ENCODE peak calls at places on chromosome 19, in five cellular contexts. One of them, this sample, is unnamed.

GRCh38 chr19:19420570-19421301 is 15.3 kb downstream of the GATAD2A start:
- DNase-seq in breast epithelium: no peak
- DNase-seq in activated naive CD4-positive, alpha-beta T cell treated with Interleukin-2 at 50 U/mL for 16 hours: peak
- DNase-seq in AG04449: no peak
- DNase-seq in cardiac fibroblast: no peak
- DNase-seq in this sample: no peak

GRCh38 chr19:38702278-38702677 is 42.0 kb downstream of the CAPN12 start:
- DNase-seq in activated naive CD4-positive, alpha-beta T cell treated with Interleukin-2 at 50 U/mL for 16 hours: no peak
- DNase-seq in cardiac fibroblast: no peak
- DNase-seq in AG04449: no peak
- DNase-seq in breast epithelium: no peak
- DNase-seq in this sample: no peak

GRCh38 chr19:34316741-34317241 is 48.2 kb upstream of the GPI start:
- DNase-seq in AG04449: no peak
- DNase-seq in breast epithelium: no peak
- DNase-seq in activated naive CD4-positive, alpha-beta T cell treated with Interleukin-2 at 50 U/mL for 16 hours: no peak
- DNase-seq in cardiac fibroblast: peak
- DNase-seq in this sample: peak

GRCh38 chr19:46404039-46404883 is 9.1 kb downstream of the CCDC8 start:
- DNase-seq in cardiac fibroblast: peak
- DNase-seq in activated naive CD4-positive, alpha-beta T cell treated with Interleukin-2 at 50 U/mL for 16 hours: no peak
- DNase-seq in AG04449: no peak
- DNase-seq in breast epithelium: no peak
- DNase-seq in this sample: peak

GRCh38 chr19:45402469-45403070 is 2.3 kb downstream of the PPP1R13L start:
- DNase-seq in activated naive CD4-positive, alpha-beta T cell treated with Interleukin-2 at 50 U/mL for 16 hours: peak
- DNase-seq in cardiac fibroblast: peak
- DNase-seq in AG04449: no peak
- DNase-seq in breast epithelium: peak
- DNase-seq in this sample: no peak

GRCh38 chr19:13574933-13575332 is 68.7 kb upstream of the CACNA1A start:
- DNase-seq in activated naive CD4-positive, alpha-beta T cell treated with Interleukin-2 at 50 U/mL for 16 hours: no peak
- DNase-seq in AG04449: no peak
- DNase-seq in cardiac fibroblast: no peak
- DNase-seq in breast epithelium: no peak
- DNase-seq in this sample: no peak

GRCh38 chr19:10461047-10461949 is 41.0 kb downstream of the PDE4A start:
- DNase-seq in breast epithelium: peak
- DNase-seq in AG04449: no peak
- DNase-seq in cardiac fibroblast: peak
- DNase-seq in activated naive CD4-positive, alpha-beta T cell treated with Interleukin-2 at 50 U/mL for 16 hours: peak
- DNase-seq in this sample: peak

GRCh38 chr19:33098023-33098652 is 17.2 kb downstream of the GPATCH1 start:
- DNase-seq in AG04449: no peak
- DNase-seq in cardiac fibroblast: no peak
- DNase-seq in activated naive CD4-positive, alpha-beta T cell treated with Interleukin-2 at 50 U/mL for 16 hours: no peak
- DNase-seq in breast epithelium: no peak
- DNase-seq in this sample: no peak

GRCh38 chr19:18086590-18087138 is at the start of gene IL12RB1:
- DNase-seq in activated naive CD4-positive, alpha-beta T cell treated with Interleukin-2 at 50 U/mL for 16 hours: peak
- DNase-seq in AG04449: no peak
- DNase-seq in breast epithelium: no peak
- DNase-seq in cardiac fibroblast: no peak
- DNase-seq in this sample: no peak

GRCh38 chr19:38665950-38666661 is 18.7 kb downstream of the ACTN4 start:
- DNase-seq in AG04449: no peak
- DNase-seq in breast epithelium: peak
- DNase-seq in activated naive CD4-positive, alpha-beta T cell treated with Interleukin-2 at 50 U/mL for 16 hours: no peak
- DNase-seq in cardiac fibroblast: peak
- DNase-seq in this sample: peak

GRCh38 chr19:48552406-48553322 is 692 bp downstream of the SULT2B1 start:
- DNase-seq in AG04449: no peak
- DNase-seq in cardiac fibroblast: no peak
- DNase-seq in activated naive CD4-positive, alpha-beta T cell treated with Interleukin-2 at 50 U/mL for 16 hours: no peak
- DNase-seq in breast epithelium: no peak
- DNase-seq in this sample: peak

GRCh38 chr19:27750697-27751391 is 1462.1 kb downstream of the UQCRFS1 start:
- DNase-seq in breast epithelium: no peak
- DNase-seq in activated naive CD4-positive, alpha-beta T cell treated with Interleukin-2 at 50 U/mL for 16 hours: no peak
- DNase-seq in cardiac fibroblast: no peak
- DNase-seq in AG04449: no peak
- DNase-seq in this sample: no peak

GRCh38 chr19:17244618-17245534 is 843 bp downstream of the NR2F6 start:
- DNase-seq in activated naive CD4-positive, alpha-beta T cell treated with Interleukin-2 at 50 U/mL for 16 hours: no peak
- DNase-seq in cardiac fibroblast: no peak
- DNase-seq in breast epithelium: peak
- DNase-seq in AG04449: no peak
- DNase-seq in this sample: no peak

GRCh38 chr19:4687396-4687795 is 17.3 kb upstream of the MYDGF start:
- DNase-seq in cardiac fibroblast: no peak
- DNase-seq in activated naive CD4-positive, alpha-beta T cell treated with Interleukin-2 at 50 U/mL for 16 hours: no peak
- DNase-seq in breast epithelium: no peak
- DNase-seq in AG04449: no peak
- DNase-seq in this sample: no peak

GRCh38 chr19:55173717-55174409 is 6.2 kb downstream of the SYT5 start:
- DNase-seq in AG04449: no peak
- DNase-seq in activated naive CD4-positive, alpha-beta T cell treated with Interleukin-2 at 50 U/mL for 16 hours: peak
- DNase-seq in cardiac fibroblast: peak
- DNase-seq in breast epithelium: no peak
- DNase-seq in this sample: peak

GRCh38 chr19:29545866-29546582 is 20.2 kb downstream of the VSTM2B start:
- DNase-seq in AG04449: no peak
- DNase-seq in cardiac fibroblast: no peak
- DNase-seq in activated naive CD4-positive, alpha-beta T cell treated with Interleukin-2 at 50 U/mL for 16 hours: no peak
- DNase-seq in breast epithelium: peak
- DNase-seq in this sample: no peak

GRCh38 chr19:21750586-21751128 is 16.7 kb downstream of the ZNF100 start:
- DNase-seq in AG04449: no peak
- DNase-seq in breast epithelium: no peak
- DNase-seq in activated naive CD4-positive, alpha-beta T cell treated with Interleukin-2 at 50 U/mL for 16 hours: no peak
- DNase-seq in cardiac fibroblast: no peak
- DNase-seq in this sample: no peak

GRCh38 chr19:939439-939838 is 13.6 kb downstream of the ARID3A start:
- DNase-seq in cardiac fibroblast: no peak
- DNase-seq in AG04449: no peak
- DNase-seq in activated naive CD4-positive, alpha-beta T cell treated with Interleukin-2 at 50 U/mL for 16 hours: no peak
- DNase-seq in breast epithelium: no peak
- DNase-seq in this sample: no peak

GRCh38 chr19:41691268-41691970 is 3.3 kb upstream of the CEACAM7 start:
- DNase-seq in breast epithelium: no peak
- DNase-seq in AG04449: no peak
- DNase-seq in activated naive CD4-positive, alpha-beta T cell treated with Interleukin-2 at 50 U/mL for 16 hours: peak
- DNase-seq in cardiac fibroblast: peak
- DNase-seq in this sample: no peak

GRCh38 chr19:54449701-54450069 is 686 bp downstream of the LENG8 start:
- DNase-seq in AG04449: no peak
- DNase-seq in breast epithelium: no peak
- DNase-seq in activated naive CD4-positive, alpha-beta T cell treated with Interleukin-2 at 50 U/mL for 16 hours: no peak
- DNase-seq in cardiac fibroblast: peak
- DNase-seq in this sample: no peak

GRCh38 chr19:55315956-55316525 is 9.1 kb downstream of the TMEM150B start:
- DNase-seq in AG04449: no peak
- DNase-seq in cardiac fibroblast: no peak
- DNase-seq in activated naive CD4-positive, alpha-beta T cell treated with Interleukin-2 at 50 U/mL for 16 hours: no peak
- DNase-seq in breast epithelium: no peak
- DNase-seq in this sample: no peak

GRCh38 chr19:48194041-48194871 is 23.8 kb downstream of the ZSWIM9 start:
- DNase-seq in breast epithelium: no peak
- DNase-seq in activated naive CD4-positive, alpha-beta T cell treated with Interleukin-2 at 50 U/mL for 16 hours: peak
- DNase-seq in AG04449: no peak
- DNase-seq in cardiac fibroblast: peak
- DNase-seq in this sample: no peak

GRCh38 chr19:15159251-15159650 is 41.5 kb downstream of the NOTCH3 start:
- DNase-seq in AG04449: no peak
- DNase-seq in breast epithelium: no peak
- DNase-seq in cardiac fibroblast: peak
- DNase-seq in activated naive CD4-positive, alpha-beta T cell treated with Interleukin-2 at 50 U/mL for 16 hours: no peak
- DNase-seq in this sample: no peak

GRCh38 chr19:3494051-3494450 is 6.4 kb downstream of the DOHH start:
- DNase-seq in breast epithelium: no peak
- DNase-seq in AG04449: no peak
- DNase-seq in cardiac fibroblast: no peak
- DNase-seq in activated naive CD4-positive, alpha-beta T cell treated with Interleukin-2 at 50 U/mL for 16 hours: peak
- DNase-seq in this sample: no peak

GRCh38 chr19:22600690-22601648 is 33.2 kb upstream of the ZNF492 start:
- DNase-seq in AG04449: no peak
- DNase-seq in cardiac fibroblast: no peak
- DNase-seq in breast epithelium: no peak
- DNase-seq in activated naive CD4-positive, alpha-beta T cell treated with Interleukin-2 at 50 U/mL for 16 hours: no peak
- DNase-seq in this sample: no peak

GRCh38 chr19:461664-462551 is 1.1 kb upstream of the SHC2 start:
- DNase-seq in activated naive CD4-positive, alpha-beta T cell treated with Interleukin-2 at 50 U/mL for 16 hours: no peak
- DNase-seq in cardiac fibroblast: no peak
- DNase-seq in breast epithelium: no peak
- DNase-seq in AG04449: no peak
- DNase-seq in this sample: no peak

GRCh38 chr19:42343344-42344110 is 18.1 kb downstream of the MEGF8 start:
- DNase-seq in activated naive CD4-positive, alpha-beta T cell treated with Interleukin-2 at 50 U/mL for 16 hours: no peak
- DNase-seq in cardiac fibroblast: no peak
- DNase-seq in breast epithelium: no peak
- DNase-seq in AG04449: no peak
- DNase-seq in this sample: no peak